ENCODE peak calls at places on chromosomes 12 and 14, in nine cellular contexts. N is right atrium auricular region, B is lower lobe of right lung, D is AG10803, F is astrocyte of the cerebellum, I is GM23338, S is GM06990, Y is tibial nerve, J is MM.1S. T is an unnamed sample.

GRCh38 chr14:89973234-89973823 is 17.6 kb downstream of the TDP1 start:
- DNase-seq in N (no peak), B (peak), D (peak), F (peak), I (peak), S (no peak), Y (peak), J (peak), T (no peak)

GRCh38 chr12:122917508-122918227 is 21.7 kb upstream of the VPS37B start:
- DNase-seq in N (peak), B (peak), D (peak), F (no peak), I (no peak), S (no peak), Y (no peak), J (no peak), T (no peak)

GRCh38 chr12:26848156-26848825 is 15.3 kb upstream of the ITPR2 start:
- DNase-seq in N (no peak), B (no peak), D (peak), F (no peak), I (no peak), S (no peak), Y (no peak), J (no peak), T (no peak)

GRCh38 chr12:753401-754237 is 1.2 kb downstream of the WNK1 start:
- DNase-seq in N (peak), B (peak), D (no peak), F (no peak), I (peak), S (peak), Y (peak), J (peak), T (no peak)

GRCh38 chr14:88838015-88838414 is 13.6 kb downstream of the TTC8 start:
- DNase-seq in N (no peak), B (no peak), D (no peak), F (no peak), I (no peak), S (no peak), Y (no peak), J (no peak), T (no peak)

GRCh38 chr12:52366738-52367485 is at the start of gene KRT85:
- DNase-seq in N (no peak), B (no peak), D (no peak), F (no peak), I (peak), S (no peak), Y (no peak), J (no peak), T (no peak)

GRCh38 chr14:50523271-50524041 is 8.9 kb downstream of the MAP4K5 start:
- DNase-seq in N (no peak), B (no peak), D (no peak), F (no peak), I (no peak), S (no peak), Y (no peak), J (no peak), T (no peak)

GRCh38 chr12:90250766-90251165 is 542.1 kb upstream of the ATP2B1 start:
- DNase-seq in N (peak), B (no peak), D (peak), F (peak), I (no peak), S (no peak), Y (no peak), J (peak), T (no peak)

GRCh38 chr14:33848009-33848408 is 102.9 kb downstream of the EGLN3 start:
- DNase-seq in N (no peak), B (no peak), D (no peak), F (no peak), I (no peak), S (no peak), Y (no peak), J (no peak), T (no peak)

GRCh38 chr12:31233061-31233730 is 92.8 kb downstream of the SINHCAF start:
- DNase-seq in N (no peak), B (no peak), D (no peak), F (no peak), I (no peak), S (no peak), Y (no peak), J (no peak), T (no peak)

GRCh38 chr12:4271433-4272013 is 2.0 kb upstream of the CCND2 start:
- DNase-seq in N (no peak), B (no peak), D (no peak), F (no peak), I (peak), S (peak), Y (no peak), J (peak), T (no peak)

GRCh38 chr12:52258335-52258901 is 16.0 kb upstream of the KRT86 start:
- DNase-seq in N (no peak), B (peak), D (peak), F (no peak), I (peak), S (no peak), Y (no peak), J (no peak), T (no peak)

GRCh38 chr12:13079440-13079906 is 24.0 kb downstream of the GSG1 start:
- DNase-seq in N (no peak), B (no peak), D (no peak), F (no peak), I (peak), S (no peak), Y (no peak), J (no peak), T (no peak)

GRCh38 chr12:51980051-51980808 is 26.5 kb upstream of the TAMALIN start:
- DNase-seq in N (no peak), B (peak), D (peak), F (peak), I (peak), S (no peak), Y (peak), J (peak), T (no peak)

GRCh38 chr14:91374287-91374880 is 43.2 kb downstream of the CCDC88C start:
- DNase-seq in N (no peak), B (no peak), D (no peak), F (no peak), I (no peak), S (no peak), Y (no peak), J (no peak), T (no peak)

GRCh38 chr14:89540009-89540829 is 123.2 kb upstream of the FOXN3 start:
- DNase-seq in N (no peak), B (no peak), D (peak), F (no peak), I (no peak), S (no peak), Y (no peak), J (no peak), T (no peak)

GRCh38 chr14:50008562-50009355 is 107.6 kb downstream of the VCPKMT start:
- DNase-seq in N (no peak), B (no peak), D (no peak), F (no peak), I (no peak), S (no peak), Y (no peak), J (peak), T (no peak)

GRCh38 chr12:109255377-109255776 is 53.7 kb downstream of the FOXN4 start:
- DNase-seq in N (no peak), B (no peak), D (peak), F (no peak), I (peak), S (no peak), Y (no peak), J (no peak), T (no peak)

GRCh38 chr12:27226319-27226984 is 17.6 kb upstream of the STK38L start:
- DNase-seq in N (no peak), B (no peak), D (no peak), F (no peak), I (no peak), S (no peak), Y (no peak), J (no peak), T (no peak)

GRCh38 chr14:58072288-58073071 is 79.5 kb downstream of the ARMH4 start:
- DNase-seq in N (no peak), B (no peak), D (peak), F (peak), I (peak), S (peak), Y (no peak), J (peak), T (no peak)

GRCh38 chr14:103597623-103598372 is 31.2 kb upstream of the KLC1 start:
- DNase-seq in N (peak), B (no peak), D (peak), F (peak), I (no peak), S (no peak), Y (no peak), J (no peak), T (peak)

GRCh38 chr12:65597527-65597926 is 226.8 kb upstream of the HMGA2 start:
- DNase-seq in N (no peak), B (no peak), D (no peak), F (no peak), I (no peak), S (no peak), Y (no peak), J (no peak), T (no peak)

GRCh38 chr14:76121089-76121748 is 30.5 kb upstream of the GPATCH2L start:
- DNase-seq in N (no peak), B (no peak), D (no peak), F (no peak), I (no peak), S (no peak), Y (no peak), J (peak), T (no peak)

GRCh38 chr14:76118594-76118993 is 33.1 kb upstream of the GPATCH2L start:
- DNase-seq in N (no peak), B (no peak), D (no peak), F (no peak), I (no peak), S (no peak), Y (no peak), J (no peak), T (no peak)

GRCh38 chr14:76113691-76114090 is 38.0 kb upstream of the GPATCH2L start:
- DNase-seq in N (no peak), B (no peak), D (no peak), F (no peak), I (peak), S (no peak), Y (no peak), J (no peak), T (no peak)

GRCh38 chr14:76115010-76115422 is 36.7 kb upstream of the GPATCH2L start:
- DNase-seq in N (no peak), B (no peak), D (no peak), F (no peak), I (peak), S (no peak), Y (no peak), J (no peak), T (no peak)

GRCh38 chr14:76117789-76118188 is 33.9 kb upstream of the GPATCH2L start:
- DNase-seq in N (no peak), B (no peak), D (no peak), F (no peak), I (no peak), S (no peak), Y (no peak), J (no peak), T (no peak)
- TF ChIP-seq CTCF in N (no peak), B (no peak), D (no peak), F (no peak), I (no peak), S (no peak), Y (no peak), J (no peak), T (no peak)

DNA sequence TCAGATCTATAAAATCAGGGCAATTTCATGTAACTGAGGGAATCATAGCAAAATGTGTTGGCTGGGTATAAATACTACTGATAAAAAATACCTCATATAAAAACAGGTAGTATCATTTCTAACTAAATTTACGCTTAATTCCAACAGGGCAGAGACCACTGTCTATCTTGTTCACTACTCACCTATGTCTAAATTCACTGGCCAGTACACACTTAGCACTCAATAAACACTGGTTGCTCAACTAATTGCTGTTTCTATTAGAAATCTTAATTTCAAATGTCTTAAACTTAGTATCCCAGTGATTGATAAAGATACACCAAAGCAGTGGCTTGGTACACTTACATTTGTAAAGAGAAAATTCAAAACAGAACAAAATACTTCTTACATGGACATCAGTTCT is 55.6 kb downstream of the HNRNPC start:
- DNase-seq in N (no peak), B (no peak), D (no peak), F (no peak), I (no peak), S (no peak), Y (no peak), J (no peak), T (no peak)
- H3K4me3 ChIP-seq in N (no peak), B (no peak), D (no peak), F (no peak), I (no peak), S (no peak), Y (no peak), J (no peak), T (no peak)

DNA sequence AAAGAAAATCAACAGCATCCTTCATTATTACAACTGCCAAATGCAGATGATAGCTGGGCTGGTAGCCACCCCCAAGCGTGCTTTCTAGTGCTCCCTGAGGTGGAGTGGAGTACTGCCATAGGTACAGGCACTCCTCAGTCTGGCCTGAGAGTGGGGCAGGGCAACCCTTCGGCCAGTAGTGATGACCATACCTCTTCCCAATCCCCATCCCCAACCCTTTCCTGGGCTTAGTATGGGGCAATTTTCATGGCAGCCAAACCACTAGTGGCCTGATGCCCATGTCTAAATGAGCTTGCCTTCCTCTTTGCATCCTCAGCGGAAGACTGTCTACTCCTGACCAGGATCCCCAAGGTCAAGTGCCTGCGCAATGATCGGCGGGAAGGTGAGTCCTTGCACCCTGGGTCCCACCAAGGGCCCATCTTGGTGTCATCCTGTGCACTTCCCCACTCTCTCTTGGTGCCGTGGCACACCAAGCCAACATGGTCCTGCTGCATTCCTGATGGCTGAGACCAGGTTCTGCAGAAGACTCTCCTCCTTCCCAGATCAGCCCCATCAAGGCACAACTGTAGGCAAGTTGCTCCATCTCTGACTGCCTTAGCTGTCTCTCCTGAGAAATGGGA is 65.8 kb downstream of the GALNT16 start:
- DNase-seq in N (no peak), B (no peak), D (no peak), F (no peak), I (peak), S (no peak), Y (no peak), J (no peak), T (no peak)
- TF ChIP-seq CTCF in N (no peak), B (no peak), D (no peak), F (peak), I (peak), S (peak), Y (no peak), J (no peak), T (peak)

DNA sequence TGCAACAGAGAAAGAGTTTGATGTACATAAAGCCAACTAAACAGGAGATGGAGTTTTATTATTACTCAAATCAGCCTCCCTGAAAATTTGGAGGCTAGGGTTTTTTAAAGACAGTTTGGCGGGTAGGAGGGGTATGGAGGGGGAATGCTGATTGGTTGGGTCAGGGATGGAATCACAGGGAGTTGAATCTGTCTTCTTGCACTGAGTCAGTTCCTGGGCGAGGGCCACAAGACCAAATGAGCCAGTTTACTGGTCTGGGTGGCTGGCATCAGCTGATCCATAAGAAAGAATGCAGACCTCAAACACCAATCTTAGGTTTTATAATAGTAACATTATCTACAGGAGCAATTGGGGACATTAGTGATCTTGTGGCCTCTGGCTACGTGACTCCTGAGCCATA is 64.9 kb downstream of the RIN3 start:
- DNase-seq in N (no peak), B (no peak), D (peak), F (no peak), I (no peak), S (no peak), Y (no peak), J (no peak), T (no peak)
- H3K4me3 ChIP-seq in N (no peak), B (no peak), D (no peak), F (no peak), I (no peak), S (no peak), Y (no peak), J (no peak), T (no peak)

T was measured in HFF-Myc.